ENCODE peak calls at places on chromosome 19, in seven cellular contexts. Y, K, Z, W, E, S and M are unnamed samples.

GRCh38 chr19:30087381-30088138 is 145.5 kb downstream of the URI1 start:
- DNase-seq in Y (no peak), K (no peak), Z (no peak), W (no peak), E (no peak), S (no peak), M (no peak)

GRCh38 chr19:45667620-45668341 is at the start of gene GIPR:
- DNase-seq in Y (peak; percentile 65), K (no peak), Z (no peak), W (no peak), E (no peak), S (peak; percentile 64), M (no peak)

GRCh38 chr19:37654118-37654517 is 1.1 kb downstream of the ZFP30 start:
- DNase-seq in Y (no peak), K (no peak), Z (no peak), W (peak; percentile 4), E (no peak), S (no peak), M (no peak)

GRCh38 chr19:33631628-33631995 is 9.9 kb downstream of the CHST8 start:
- DNase-seq in Y (no peak), K (no peak), Z (no peak), W (no peak), E (no peak), S (no peak), M (no peak)

GRCh38 chr19:17103177-17103576 is 27.6 kb downstream of the MYO9B start:
- DNase-seq in Y (peak; percentile 39), K (no peak), Z (no peak), W (no peak), E (no peak), S (no peak), M (no peak)

GRCh38 chr19:50705422-50706019 is 14.1 kb downstream of the SHANK1 start:
- DNase-seq in Y (peak; percentile 89), K (peak; percentile 16), Z (peak; percentile 29), W (peak; percentile 69), E (no peak), S (peak; percentile 14), M (no peak)

GRCh38 chr19:18839465-18840287 is 7.9 kb downstream of the UPF1 start:
- DNase-seq in Y (no peak), K (no peak), Z (no peak), W (no peak), E (no peak), S (no peak), M (no peak)

GRCh38 chr19:9070066-9070465 is 16.8 kb upstream of the OR1M1 start:
- DNase-seq in Y (no peak), K (no peak), Z (no peak), W (no peak), E (no peak), S (no peak), M (no peak)

GRCh38 chr19:55391191-55391670 is 5.5 kb downstream of the RPL28 start:
- DNase-seq in Y (peak; percentile 51), K (no peak), Z (no peak), W (no peak), E (no peak), S (no peak), M (no peak)

GRCh38 chr19:37905936-37906867 is at the start of gene WDR87:
- DNase-seq in Y (no peak), K (no peak), Z (no peak), W (peak; percentile 66), E (no peak), S (no peak), M (no peak)

GRCh38 chr19:10858204-10858828 is 10.1 kb downstream of the C19orf38 start:
- DNase-seq in Y (peak; percentile 57), K (no peak), Z (no peak), W (no peak), E (no peak), S (no peak), M (no peak)

GRCh38 chr19:19105365-19106060 is 32.8 kb downstream of the TMEM161A start:
- DNase-seq in Y (no peak), K (no peak), Z (no peak), W (no peak), E (no peak), S (no peak), M (no peak)

GRCh38 chr19:10132848-10133350 is 13.2 kb upstream of the EIF3G start:
- DNase-seq in Y (no peak), K (no peak), Z (no peak), W (no peak), E (no peak), S (no peak), M (no peak)

GRCh38 chr19:5585461-5586299 is 17.9 kb upstream of the TINCR start:
- DNase-seq in Y (no peak), K (peak; percentile 29), Z (no peak), W (peak; percentile 65), E (no peak), S (no peak), M (no peak)